ENCODE peak calls at places on chromosomes 16 and 17, in six cellular contexts. One of them, this sample, is unnamed. For H3K27me3 and H3K4me1, the result is how much of the 10 kb centered on the place peaks cover.

GRCh38 chr17:39175695-39176093 is 9.7 kb upstream of the ARL5C start:
- DNase-seq in GM23338: no peak
- DNase-seq in adrenal gland: no peak
- DNase-seq in small intestine: peak
- DNase-seq in GM23248: peak
- DNase-seq in mesenchymal stem cell: no peak
- DNase-seq in this sample: no peak

GRCh38 chr17:79600613-79601221 is 10.1 kb downstream of the RBFOX3 start:
- DNase-seq in GM23338: no peak
- DNase-seq in adrenal gland: no peak
- DNase-seq in small intestine: no peak
- DNase-seq in GM23248: no peak
- DNase-seq in mesenchymal stem cell: no peak
- DNase-seq in this sample: no peak

GRCh38 chr16:4618645-4619418 is 4.1 kb upstream of the UBALD1 start:
- DNase-seq in GM23338: no peak
- DNase-seq in adrenal gland: no peak
- DNase-seq in small intestine: peak
- DNase-seq in GM23248: no peak
- DNase-seq in mesenchymal stem cell: no peak
- DNase-seq in this sample: no peak

GRCh38 chr17:68794636-68795503 is 160.3 kb downstream of the ABCA8 start:
- DNase-seq in GM23338: peak
- DNase-seq in adrenal gland: peak
- DNase-seq in small intestine: peak
- DNase-seq in GM23248: peak
- DNase-seq in mesenchymal stem cell: peak
- DNase-seq in this sample: peak

GRCh38 chr16:79767597-79768280 is 167.2 kb upstream of the MAF start:
- DNase-seq in GM23338: peak
- DNase-seq in adrenal gland: no peak
- DNase-seq in small intestine: peak
- DNase-seq in GM23248: peak
- DNase-seq in mesenchymal stem cell: peak
- DNase-seq in this sample: no peak

GRCh38 chr16:20300312-20301097 is 26.8 kb downstream of the GP2 start:
- DNase-seq in GM23338: peak
- DNase-seq in adrenal gland: peak
- DNase-seq in small intestine: peak
- DNase-seq in GM23248: peak
- DNase-seq in mesenchymal stem cell: peak
- DNase-seq in this sample: peak

GRCh38 chr16:4733747-4734062 is 366 bp downstream of the ANKS3 start:
- DNase-seq in GM23338: no peak
- DNase-seq in adrenal gland: no peak
- DNase-seq in small intestine: peak
- DNase-seq in GM23248: peak
- DNase-seq in mesenchymal stem cell: no peak
- DNase-seq in this sample: no peak

GRCh38 chr16:53843084-53843483 is 139.1 kb downstream of the FTO start:
- DNase-seq in GM23338: no peak
- DNase-seq in adrenal gland: no peak
- DNase-seq in small intestine: no peak
- DNase-seq in GM23248: no peak
- DNase-seq in mesenchymal stem cell: no peak
- DNase-seq in this sample: no peak

GRCh38 chr16:70470927-70471341 is 16.5 kb downstream of the FCSK start:
- DNase-seq in GM23338: peak
- DNase-seq in adrenal gland: peak
- DNase-seq in small intestine: peak
- DNase-seq in GM23248: peak
- DNase-seq in mesenchymal stem cell: peak
- DNase-seq in this sample: no peak

GRCh38 chr17:40694584-40694983 is 9.0 kb downstream of the KRT24 start:
- DNase-seq in GM23338: peak
- DNase-seq in adrenal gland: no peak
- DNase-seq in small intestine: no peak
- DNase-seq in GM23248: no peak
- DNase-seq in mesenchymal stem cell: no peak
- DNase-seq in this sample: no peak

GRCh38 chr16:8660841-8661301 is 13.5 kb upstream of the ABAT start:
- DNase-seq in GM23338: peak
- DNase-seq in adrenal gland: peak
- DNase-seq in small intestine: peak
- DNase-seq in GM23248: peak
- DNase-seq in mesenchymal stem cell: peak
- DNase-seq in this sample: peak

GRCh38 chr16:55660026-55660425 is 4.2 kb downstream of the SLC6A2 start:
- DNase-seq in GM23338: no peak
- DNase-seq in adrenal gland: no peak
- DNase-seq in small intestine: no peak
- DNase-seq in GM23248: no peak
- DNase-seq in mesenchymal stem cell: no peak
- DNase-seq in this sample: no peak

GRCh38 chr16:85901760-85902365 is 2.9 kb downstream of the IRF8 start:
- DNase-seq in GM23338: no peak
- DNase-seq in adrenal gland: no peak
- DNase-seq in small intestine: peak
- DNase-seq in GM23248: no peak
- DNase-seq in mesenchymal stem cell: no peak
- DNase-seq in this sample: no peak

GRCh38 chr16:85902366-85903155 is 3.6 kb downstream of the IRF8 start:
- DNase-seq in GM23338: no peak
- DNase-seq in adrenal gland: no peak
- DNase-seq in small intestine: peak
- DNase-seq in GM23248: no peak
- DNase-seq in mesenchymal stem cell: no peak
- DNase-seq in this sample: no peak

GRCh38 chr16:85900031-85900792 is 1.2 kb downstream of the IRF8 start:
- DNase-seq in GM23338: no peak
- DNase-seq in adrenal gland: peak
- DNase-seq in small intestine: peak
- DNase-seq in GM23248: no peak
- DNase-seq in mesenchymal stem cell: no peak
- DNase-seq in this sample: no peak

GRCh38 chr16:85899444-85899843 is 482 bp downstream of the IRF8 start:
- DNase-seq in GM23338: no peak
- DNase-seq in adrenal gland: peak
- DNase-seq in small intestine: no peak
- DNase-seq in GM23248: no peak
- DNase-seq in mesenchymal stem cell: no peak
- DNase-seq in this sample: no peak

DNA sequence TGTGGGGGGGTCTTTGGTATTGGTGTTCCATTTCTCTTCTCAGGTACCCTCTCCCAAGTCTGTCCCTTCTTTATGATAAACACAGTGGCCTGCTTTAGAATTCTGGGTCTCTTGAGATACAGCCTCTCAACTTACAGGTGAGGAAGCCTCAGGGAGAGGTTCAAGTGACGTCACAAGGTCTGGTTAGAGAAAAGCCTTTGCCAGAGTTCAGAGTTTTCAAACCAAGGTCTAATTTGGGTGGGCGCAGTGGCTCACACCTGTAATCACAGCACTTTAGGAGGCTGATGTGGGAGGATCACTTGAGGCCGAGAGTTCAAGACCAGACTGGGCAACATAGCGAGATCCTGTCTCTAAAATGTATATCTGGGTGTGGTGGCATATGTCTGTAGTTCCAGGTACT is 2.1 kb downstream of the IRF8 start:
- DNase-seq in GM23338: no peak
- DNase-seq in adrenal gland: no peak
- DNase-seq in small intestine: no peak
- DNase-seq in GM23248: no peak
- DNase-seq in mesenchymal stem cell: no peak
- DNase-seq in this sample: no peak
- H3K27me3 ChIP-seq in GM23338: under half
- H3K27me3 ChIP-seq in adrenal gland: under half
- H3K27me3 ChIP-seq in small intestine: under half
- H3K27me3 ChIP-seq in GM23248: half or more
- H3K27me3 ChIP-seq in mesenchymal stem cell: half or more
- H3K27me3 ChIP-seq in this sample: under half

GRCh38 chr17:66446419-66446818 is 144.0 kb downstream of the PRKCA start:
- DNase-seq in GM23338: no peak
- DNase-seq in adrenal gland: no peak
- DNase-seq in small intestine: no peak
- DNase-seq in GM23248: no peak
- DNase-seq in mesenchymal stem cell: peak
- DNase-seq in this sample: no peak

GRCh38 chr17:66443601-66444000 is 141.2 kb downstream of the PRKCA start:
- DNase-seq in GM23338: no peak
- DNase-seq in adrenal gland: no peak
- DNase-seq in small intestine: no peak
- DNase-seq in GM23248: no peak
- DNase-seq in mesenchymal stem cell: no peak
- DNase-seq in this sample: no peak

GRCh38 chr17:66445229-66445628 is 142.8 kb downstream of the PRKCA start:
- DNase-seq in GM23338: no peak
- DNase-seq in adrenal gland: no peak
- DNase-seq in small intestine: no peak
- DNase-seq in GM23248: peak
- DNase-seq in mesenchymal stem cell: peak
- DNase-seq in this sample: no peak

GRCh38 chr17:66441012-66441703 is 138.7 kb downstream of the PRKCA start:
- DNase-seq in GM23338: no peak
- DNase-seq in adrenal gland: no peak
- DNase-seq in small intestine: no peak
- DNase-seq in GM23248: peak
- DNase-seq in mesenchymal stem cell: no peak
- DNase-seq in this sample: no peak

GRCh38 chr17:66444001-66444400 is 141.6 kb downstream of the PRKCA start:
- DNase-seq in GM23338: no peak
- DNase-seq in adrenal gland: no peak
- DNase-seq in small intestine: no peak
- DNase-seq in GM23248: no peak
- DNase-seq in mesenchymal stem cell: no peak
- DNase-seq in this sample: no peak
- H3K4me1 ChIP-seq in GM23338: under half
- H3K4me1 ChIP-seq in adrenal gland: under half
- H3K4me1 ChIP-seq in small intestine: under half
- H3K4me1 ChIP-seq in GM23248: under half
- H3K4me1 ChIP-seq in mesenchymal stem cell: under half
- H3K4me1 ChIP-seq in this sample: under half

GRCh38 chr17:48439473-48439872 is 9.5 kb upstream of the SKAP1 start:
- DNase-seq in GM23338: no peak
- DNase-seq in adrenal gland: no peak
- DNase-seq in small intestine: no peak
- DNase-seq in GM23248: no peak
- DNase-seq in mesenchymal stem cell: peak
- DNase-seq in this sample: no peak

GRCh38 chr17:48439875-48440505 is 10.0 kb upstream of the SKAP1 start:
- DNase-seq in GM23338: no peak
- DNase-seq in adrenal gland: peak
- DNase-seq in small intestine: peak
- DNase-seq in GM23248: no peak
- DNase-seq in mesenchymal stem cell: peak
- DNase-seq in this sample: no peak

GRCh38 chr17:48441231-48441711 is 11.3 kb upstream of the SKAP1 start:
- DNase-seq in GM23338: no peak
- DNase-seq in adrenal gland: no peak
- DNase-seq in small intestine: peak
- DNase-seq in GM23248: no peak
- DNase-seq in mesenchymal stem cell: no peak
- DNase-seq in this sample: no peak

GRCh38 chr17:48441862-48442261 is 11.8 kb upstream of the SKAP1 start:
- DNase-seq in GM23338: no peak
- DNase-seq in adrenal gland: no peak
- DNase-seq in small intestine: no peak
- DNase-seq in GM23248: no peak
- DNase-seq in mesenchymal stem cell: no peak
- DNase-seq in this sample: no peak

DNA sequence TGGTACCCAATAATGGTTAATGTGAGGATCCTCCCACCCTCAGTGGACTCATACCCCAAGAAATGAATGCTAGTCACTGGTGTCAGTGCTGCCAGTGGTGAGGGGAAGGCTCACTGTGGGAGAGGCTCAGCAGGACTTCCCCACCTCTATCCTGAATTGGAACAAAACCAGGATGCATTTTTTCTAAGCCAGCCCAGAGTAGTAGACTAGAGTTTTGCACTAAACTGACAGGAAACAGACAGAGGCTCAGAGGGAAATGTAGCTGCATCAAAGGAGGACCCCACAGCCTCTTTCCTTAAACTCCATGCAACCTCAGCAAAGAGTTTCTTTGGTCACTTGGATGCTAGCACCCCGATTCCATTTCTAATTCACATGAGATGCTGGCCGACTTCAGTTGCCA is 10.6 kb upstream of the SKAP1 start:
- DNase-seq in GM23338: no peak
- DNase-seq in adrenal gland: no peak
- DNase-seq in small intestine: no peak
- DNase-seq in GM23248: no peak
- DNase-seq in mesenchymal stem cell: no peak
- DNase-seq in this sample: no peak
- H3K27me3 ChIP-seq in GM23338: under half
- H3K27me3 ChIP-seq in adrenal gland: under half
- H3K27me3 ChIP-seq in small intestine: under half
- H3K27me3 ChIP-seq in GM23248: under half
- H3K27me3 ChIP-seq in mesenchymal stem cell: under half
- H3K27me3 ChIP-seq in this sample: under half

DNA sequence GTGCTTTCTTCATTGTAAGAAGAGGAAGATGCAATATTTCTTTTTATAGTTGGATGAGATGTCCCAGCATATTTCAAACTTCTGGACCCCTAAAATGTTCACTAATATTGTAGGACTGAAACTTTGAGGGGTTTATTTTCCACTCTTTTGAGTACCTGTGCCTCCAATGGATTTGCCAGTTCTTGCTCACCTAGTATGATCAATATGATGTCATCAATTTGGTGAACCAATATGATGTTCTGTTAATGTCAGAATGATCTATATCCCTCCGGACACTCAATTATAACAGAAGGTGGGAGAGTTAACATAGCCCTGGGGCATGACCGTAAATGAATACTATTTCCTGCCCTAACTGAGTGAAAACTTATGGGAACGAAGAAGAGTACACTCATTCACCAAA is 178.3 kb downstream of the CBLN1 start:
- DNase-seq in GM23338: no peak
- DNase-seq in adrenal gland: no peak
- DNase-seq in small intestine: no peak
- DNase-seq in GM23248: no peak
- DNase-seq in mesenchymal stem cell: no peak
- DNase-seq in this sample: no peak
- H3K4me1 ChIP-seq in GM23338: under half
- H3K4me1 ChIP-seq in adrenal gland: under half
- H3K4me1 ChIP-seq in small intestine: under half
- H3K4me1 ChIP-seq in GM23248: under half
- H3K4me1 ChIP-seq in mesenchymal stem cell: under half
- H3K4me1 ChIP-seq in this sample: under half